ENCODE peak calls at places on chromosome 7, in six cellular contexts. One of them, this sample, is unnamed.

GRCh38 chr7:111872837-111873646 is 310.8 kb upstream of the IMMP2L start:
- DNase-seq in esophagus squamous epithelium: no peak
- DNase-seq in psoas muscle: no peak
- DNase-seq in CD4-positive, alpha-beta T cell: no peak
- DNase-seq in left ventricle myocardium inferior: no peak
- DNase-seq in coronary artery: no peak
- DNase-seq in this sample: no peak

GRCh38 chr7:3134715-3135114 is 91.0 kb upstream of the CARD11 start:
- DNase-seq in esophagus squamous epithelium: no peak
- DNase-seq in psoas muscle: no peak
- DNase-seq in CD4-positive, alpha-beta T cell: no peak
- DNase-seq in left ventricle myocardium inferior: no peak
- DNase-seq in coronary artery: no peak
- DNase-seq in this sample: no peak

GRCh38 chr7:108247646-108248045 is 117.5 kb upstream of the LAMB4 start:
- DNase-seq in esophagus squamous epithelium: no peak
- DNase-seq in psoas muscle: no peak
- DNase-seq in CD4-positive, alpha-beta T cell: no peak
- DNase-seq in left ventricle myocardium inferior: no peak
- DNase-seq in coronary artery: no peak
- DNase-seq in this sample: no peak

GRCh38 chr7:94980418-94981142 is 73.2 kb downstream of the PPP1R9A start:
- DNase-seq in esophagus squamous epithelium: no peak
- DNase-seq in psoas muscle: no peak
- DNase-seq in CD4-positive, alpha-beta T cell: no peak
- DNase-seq in left ventricle myocardium inferior: no peak
- DNase-seq in coronary artery: no peak
- DNase-seq in this sample: no peak

GRCh38 chr7:133853706-133854276 is 273.3 kb upstream of the LRGUK start:
- DNase-seq in esophagus squamous epithelium: no peak
- DNase-seq in psoas muscle: no peak
- DNase-seq in CD4-positive, alpha-beta T cell: no peak
- DNase-seq in left ventricle myocardium inferior: no peak
- DNase-seq in coronary artery: no peak
- DNase-seq in this sample: peak

GRCh38 chr7:90944021-90944420 is 320.2 kb upstream of the FZD1 start:
- DNase-seq in esophagus squamous epithelium: no peak
- DNase-seq in psoas muscle: no peak
- DNase-seq in CD4-positive, alpha-beta T cell: no peak
- DNase-seq in left ventricle myocardium inferior: no peak
- DNase-seq in coronary artery: no peak
- DNase-seq in this sample: no peak

GRCh38 chr7:151091431-151091830 is 5.2 kb downstream of the AGAP3 start:
- DNase-seq in esophagus squamous epithelium: no peak
- DNase-seq in psoas muscle: no peak
- DNase-seq in CD4-positive, alpha-beta T cell: no peak
- DNase-seq in left ventricle myocardium inferior: no peak
- DNase-seq in coronary artery: no peak
- DNase-seq in this sample: peak

GRCh38 chr7:84780158-84781124 is 406.4 kb downstream of the SEMA3D start:
- DNase-seq in esophagus squamous epithelium: no peak
- DNase-seq in psoas muscle: peak
- DNase-seq in CD4-positive, alpha-beta T cell: no peak
- DNase-seq in left ventricle myocardium inferior: no peak
- DNase-seq in coronary artery: no peak
- DNase-seq in this sample: no peak

GRCh38 chr7:94834359-94834758 is 73.0 kb upstream of the PPP1R9A start:
- DNase-seq in esophagus squamous epithelium: no peak
- DNase-seq in psoas muscle: no peak
- DNase-seq in CD4-positive, alpha-beta T cell: no peak
- DNase-seq in left ventricle myocardium inferior: no peak
- DNase-seq in coronary artery: no peak
- DNase-seq in this sample: no peak

GRCh38 chr7:98562336-98563182 is 54.5 kb upstream of the NPTX2 start:
- DNase-seq in esophagus squamous epithelium: no peak
- DNase-seq in psoas muscle: no peak
- DNase-seq in CD4-positive, alpha-beta T cell: no peak
- DNase-seq in left ventricle myocardium inferior: no peak
- DNase-seq in coronary artery: no peak
- DNase-seq in this sample: no peak

GRCh38 chr7:25636871-25637283 is 408.6 kb upstream of the NPVF start:
- DNase-seq in esophagus squamous epithelium: no peak
- DNase-seq in psoas muscle: peak
- DNase-seq in CD4-positive, alpha-beta T cell: no peak
- DNase-seq in left ventricle myocardium inferior: peak
- DNase-seq in coronary artery: no peak
- DNase-seq in this sample: no peak

GRCh38 chr7:25638590-25638989 is 410.3 kb upstream of the NPVF start:
- DNase-seq in esophagus squamous epithelium: no peak
- DNase-seq in psoas muscle: no peak
- DNase-seq in CD4-positive, alpha-beta T cell: no peak
- DNase-seq in left ventricle myocardium inferior: no peak
- DNase-seq in coronary artery: no peak
- DNase-seq in this sample: no peak

GRCh38 chr7:25636168-25636567 is 407.9 kb upstream of the NPVF start:
- DNase-seq in esophagus squamous epithelium: no peak
- DNase-seq in psoas muscle: no peak
- DNase-seq in CD4-positive, alpha-beta T cell: no peak
- DNase-seq in left ventricle myocardium inferior: no peak
- DNase-seq in coronary artery: no peak
- DNase-seq in this sample: no peak

GRCh38 chr7:25633420-25633819 is 405.1 kb upstream of the NPVF start:
- DNase-seq in esophagus squamous epithelium: no peak
- DNase-seq in psoas muscle: no peak
- DNase-seq in CD4-positive, alpha-beta T cell: no peak
- DNase-seq in left ventricle myocardium inferior: no peak
- DNase-seq in coronary artery: no peak
- DNase-seq in this sample: no peak

DNA sequence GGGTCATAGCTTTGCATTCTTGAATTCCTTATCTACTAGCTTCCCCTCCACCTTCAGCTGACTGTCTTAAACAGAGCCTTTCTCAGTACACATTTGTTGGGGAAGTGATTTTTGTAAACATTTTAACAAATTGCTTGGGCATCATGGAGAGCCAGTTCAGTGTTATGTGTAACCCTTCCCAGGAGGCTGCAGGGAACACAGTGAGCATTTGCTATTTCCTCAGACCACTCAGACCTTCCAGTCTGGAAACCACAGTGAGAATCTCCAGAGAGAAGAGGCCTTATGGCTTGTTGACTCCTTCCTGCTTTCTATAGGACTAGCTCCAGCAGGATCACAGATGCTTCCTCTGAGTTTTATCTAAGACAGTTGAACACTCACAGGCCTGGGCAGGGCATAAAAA is 409.8 kb upstream of the NPVF start:
- DNase-seq in esophagus squamous epithelium: no peak
- DNase-seq in psoas muscle: no peak
- DNase-seq in CD4-positive, alpha-beta T cell: no peak
- DNase-seq in left ventricle myocardium inferior: no peak
- DNase-seq in coronary artery: no peak
- DNase-seq in this sample: no peak
- H3K27ac ChIP-seq in esophagus squamous epithelium: no peak
- H3K27ac ChIP-seq in psoas muscle: no peak
- H3K27ac ChIP-seq in CD4-positive, alpha-beta T cell: no peak
- H3K27ac ChIP-seq in left ventricle myocardium inferior: peak
- H3K27ac ChIP-seq in coronary artery: peak
- H3K27ac ChIP-seq in this sample: no peak

DNA sequence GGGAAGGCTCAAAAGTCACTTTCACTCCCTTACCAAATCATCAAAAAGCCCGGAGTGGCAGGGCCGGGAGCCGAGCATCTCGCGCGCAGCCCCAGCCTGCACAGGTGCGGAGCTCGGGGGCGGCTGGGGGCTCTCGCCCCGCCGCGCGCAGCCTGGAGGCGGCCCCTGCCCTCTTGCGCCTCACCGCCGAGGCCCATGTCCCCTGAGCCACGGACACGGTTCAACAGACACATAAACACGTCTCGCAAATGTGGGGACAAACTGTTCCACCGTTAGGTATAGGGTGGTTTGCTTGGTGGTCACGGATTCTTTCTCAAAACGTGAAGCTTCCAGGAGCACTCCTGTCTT is 701 bp downstream of the GSAP start:
- DNase-seq in esophagus squamous epithelium: no peak
- DNase-seq in psoas muscle: no peak
- DNase-seq in CD4-positive, alpha-beta T cell: no peak
- DNase-seq in left ventricle myocardium inferior: no peak
- DNase-seq in coronary artery: no peak
- DNase-seq in this sample: peak
- TF ChIP-seq CTCF in esophagus squamous epithelium: no peak
- TF ChIP-seq CTCF in psoas muscle: no peak
- TF ChIP-seq CTCF in CD4-positive, alpha-beta T cell: no peak
- TF ChIP-seq CTCF in left ventricle myocardium inferior: no peak
- TF ChIP-seq CTCF in coronary artery: no peak
- TF ChIP-seq CTCF in this sample: no peak

GRCh38 chr7:55093674-55094073 is 74.9 kb downstream of the EGFR start:
- DNase-seq in esophagus squamous epithelium: no peak
- DNase-seq in psoas muscle: no peak
- DNase-seq in CD4-positive, alpha-beta T cell: no peak
- DNase-seq in left ventricle myocardium inferior: no peak
- DNase-seq in coronary artery: no peak
- DNase-seq in this sample: no peak

GRCh38 chr7:55095672-55096071 is 76.9 kb downstream of the EGFR start:
- DNase-seq in esophagus squamous epithelium: no peak
- DNase-seq in psoas muscle: no peak
- DNase-seq in CD4-positive, alpha-beta T cell: no peak
- DNase-seq in left ventricle myocardium inferior: no peak
- DNase-seq in coronary artery: no peak
- DNase-seq in this sample: no peak

GRCh38 chr7:55096318-55096717 is 77.5 kb downstream of the EGFR start:
- DNase-seq in esophagus squamous epithelium: no peak
- DNase-seq in psoas muscle: no peak
- DNase-seq in CD4-positive, alpha-beta T cell: no peak
- DNase-seq in left ventricle myocardium inferior: no peak
- DNase-seq in coronary artery: no peak
- DNase-seq in this sample: no peak

GRCh38 chr7:55094122-55094690 is 75.4 kb downstream of the EGFR start:
- DNase-seq in esophagus squamous epithelium: no peak
- DNase-seq in psoas muscle: no peak
- DNase-seq in CD4-positive, alpha-beta T cell: no peak
- DNase-seq in left ventricle myocardium inferior: no peak
- DNase-seq in coronary artery: no peak
- DNase-seq in this sample: no peak

GRCh38 chr7:55092186-55092976 is 73.6 kb downstream of the EGFR start:
- DNase-seq in esophagus squamous epithelium: no peak
- DNase-seq in psoas muscle: peak
- DNase-seq in CD4-positive, alpha-beta T cell: no peak
- DNase-seq in left ventricle myocardium inferior: no peak
- DNase-seq in coronary artery: no peak
- DNase-seq in this sample: no peak
- H3K27ac ChIP-seq in esophagus squamous epithelium: no peak
- H3K27ac ChIP-seq in psoas muscle: peak
- H3K27ac ChIP-seq in CD4-positive, alpha-beta T cell: no peak
- H3K27ac ChIP-seq in left ventricle myocardium inferior: peak
- H3K27ac ChIP-seq in coronary artery: peak
- H3K27ac ChIP-seq in this sample: no peak

GRCh38 chr7:50713357-50713965 is 69.2 kb downstream of the GRB10 start:
- DNase-seq in esophagus squamous epithelium: no peak
- DNase-seq in psoas muscle: no peak
- DNase-seq in CD4-positive, alpha-beta T cell: no peak
- DNase-seq in left ventricle myocardium inferior: no peak
- DNase-seq in coronary artery: no peak
- DNase-seq in this sample: no peak
- TF ChIP-seq CTCF in esophagus squamous epithelium: no peak
- TF ChIP-seq CTCF in psoas muscle: no peak
- TF ChIP-seq CTCF in CD4-positive, alpha-beta T cell: no peak
- TF ChIP-seq CTCF in left ventricle myocardium inferior: no peak
- TF ChIP-seq CTCF in coronary artery: no peak
- TF ChIP-seq CTCF in this sample: no peak